ENCODE peak calls at places on chromosomes 12 and 14, in five cellular contexts. M, X, N, P and Y are unnamed samples.

GRCh38 chr14:51533160-51533559 is 118.5 kb upstream of the FRMD6 start:
- DNase-seq in N (no peak), X (no peak), P (no peak), M (no peak), Y (no peak)

GRCh38 chr14:81341405-81342180 is 58.5 kb downstream of the STON2 start:
- DNase-seq in P (no peak), X (no peak), M (no peak), N (no peak), Y (no peak)

GRCh38 chr12:118311666-118312065 is 61.0 kb downstream of the TAOK3 start:
- DNase-seq in P (no peak), M (no peak), X (no peak), N (no peak), Y (no peak)

GRCh38 chr14:62289471-62289870 is 527.3 kb downstream of the SNAPC1 start:
- DNase-seq in P (no peak), N (no peak), X (no peak), M (no peak), Y (no peak)

GRCh38 chr12:22657538-22657937 is 32.6 kb downstream of the ETNK1 start:
- DNase-seq in P (no peak), N (no peak), X (no peak), M (no peak), Y (no peak)

GRCh38 chr12:19165446-19165845 is 35.9 kb downstream of the PLEKHA5 start:
- DNase-seq in P (no peak), X (no peak), M (no peak), N (no peak), Y (no peak)

GRCh38 chr14:105473033-105473676 is 1.5 kb upstream of the CRIP2 start:
- DNase-seq in N (no peak), X (no peak), P (no peak), M (no peak), Y (no peak)

GRCh38 chr14:95052016-95052585 is 105.2 kb downstream of the DICER1 start:
- DNase-seq in M (no peak), N (no peak), X (no peak), P (no peak), Y (no peak)

DNA sequence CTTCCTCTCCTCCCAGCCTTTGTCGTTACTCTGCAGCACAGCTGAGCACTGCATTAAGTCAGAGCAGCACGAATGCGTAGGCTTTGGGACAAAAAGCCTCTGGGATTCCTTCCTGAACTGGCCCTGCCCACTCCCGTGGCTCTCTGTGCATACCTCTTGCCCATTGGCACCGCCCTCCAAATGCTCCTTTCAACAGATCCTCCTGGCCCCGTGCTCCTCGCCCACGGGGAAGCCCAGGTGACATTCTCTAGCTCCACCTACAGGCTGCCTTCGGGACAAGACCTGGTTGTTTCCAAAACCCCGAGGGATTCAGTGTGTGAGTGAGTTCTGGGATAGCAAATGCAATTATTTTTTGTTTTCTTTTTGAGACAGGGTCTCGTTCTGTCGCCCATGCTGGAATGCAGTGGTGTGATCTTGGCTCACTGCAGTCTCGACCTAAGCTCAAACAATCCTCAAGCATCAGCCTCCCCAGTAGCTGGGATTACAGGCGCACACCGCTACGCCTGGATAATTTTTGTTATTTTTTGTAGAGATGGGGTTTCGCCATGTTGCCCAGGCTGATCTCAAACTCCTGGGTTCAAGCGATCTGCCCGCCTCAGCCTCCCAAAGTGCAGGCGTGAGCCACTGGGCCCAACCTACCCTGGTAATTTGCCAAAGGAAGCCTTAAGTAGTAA is 17.9 kb upstream of the TDRD9 start:
- DNase-seq in N (peak; percentile 94), X (peak; percentile 73), P (peak; percentile 95), M (peak; percentile 94), Y (peak; percentile 94)
- H3K27ac ChIP-seq in N (no peak overlapping the region), X (peak overlapping the region; percentile 59), P (no peak overlapping the region), M (no peak overlapping the region), Y (peak overlapping the region; percentile 21)

GRCh38 chr12:94620611-94621010 is 29.7 kb downstream of the TMCC3 start:
- DNase-seq in X (no peak), P (no peak), M (no peak), N (no peak), Y (no peak)
- H3K9me3 ChIP-seq in X (no peaks in the 10 kb centered on the region), P (no peaks in the 10 kb centered on the region), M (no peaks in the 10 kb centered on the region), N (no peaks in the 10 kb centered on the region), Y (no peaks in the 10 kb centered on the region)

DNA sequence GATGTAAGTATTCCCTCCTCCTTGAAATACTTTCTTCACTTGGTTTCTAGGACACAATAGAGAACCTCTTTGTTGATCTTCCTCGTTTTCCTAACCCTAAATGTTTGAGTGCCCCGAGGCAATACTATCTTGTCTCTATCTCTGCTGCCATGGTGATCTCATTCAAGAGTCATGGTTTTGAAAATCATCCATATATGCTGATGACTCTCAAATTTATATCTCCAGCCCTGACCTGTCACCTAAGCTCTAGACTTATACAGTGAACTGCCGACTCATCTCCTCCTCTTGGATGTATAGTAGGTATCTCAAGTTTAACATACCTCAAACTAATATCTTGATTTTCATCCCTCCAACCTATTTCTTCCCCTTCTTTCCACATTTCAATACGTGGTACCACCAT is 71.4 kb downstream of the RIC8B start:
- DNase-seq in N (no peak), X (no peak), P (no peak), M (no peak), Y (no peak)
- H3K27ac ChIP-seq in N (no peak overlapping the region), X (no peak overlapping the region), P (no peak overlapping the region), M (no peak overlapping the region), Y (no peak overlapping the region)

GRCh38 chr12:34394211-34395055 is 372.1 kb downstream of the ALG10 start:
- DNase-seq in X (no peak), N (peak; percentile 35), M (peak; percentile 28), P (peak; percentile 8), Y (peak; percentile 7)
- H3K9me3 ChIP-seq in X (no peaks in the 10 kb centered on the region), N (no peaks in the 10 kb centered on the region), M (peaks cover 18% of the 10 kb centered on the region), P (no peaks in the 10 kb centered on the region), Y (peaks cover 97% of the 10 kb centered on the region)

DNA sequence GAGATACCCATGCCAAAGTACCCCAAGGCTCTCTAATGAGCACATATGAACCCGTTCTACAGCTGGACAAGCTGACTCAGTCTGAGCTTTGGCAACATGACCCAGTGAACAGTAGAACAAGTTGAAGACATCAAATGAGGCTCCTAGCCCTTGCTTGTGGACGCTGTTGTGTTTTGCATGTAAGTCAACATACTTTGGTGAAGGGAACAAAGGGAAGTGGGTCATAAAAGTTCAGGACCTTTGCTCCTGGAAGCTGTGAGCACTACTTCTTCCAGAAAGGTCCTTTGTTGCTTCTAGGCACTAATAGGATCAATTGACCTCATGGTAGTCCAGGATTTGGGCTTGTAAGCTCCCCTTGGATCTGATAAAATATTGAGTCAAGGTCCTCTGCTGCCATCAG is 613.5 kb upstream of the TBX3 start:
- DNase-seq in P (no peak), M (no peak), X (no peak), N (no peak), Y (no peak)
- H3K27ac ChIP-seq in P (no peak overlapping the region), M (no peak overlapping the region), X (no peak overlapping the region), N (no peak overlapping the region), Y (no peak overlapping the region)

DNA sequence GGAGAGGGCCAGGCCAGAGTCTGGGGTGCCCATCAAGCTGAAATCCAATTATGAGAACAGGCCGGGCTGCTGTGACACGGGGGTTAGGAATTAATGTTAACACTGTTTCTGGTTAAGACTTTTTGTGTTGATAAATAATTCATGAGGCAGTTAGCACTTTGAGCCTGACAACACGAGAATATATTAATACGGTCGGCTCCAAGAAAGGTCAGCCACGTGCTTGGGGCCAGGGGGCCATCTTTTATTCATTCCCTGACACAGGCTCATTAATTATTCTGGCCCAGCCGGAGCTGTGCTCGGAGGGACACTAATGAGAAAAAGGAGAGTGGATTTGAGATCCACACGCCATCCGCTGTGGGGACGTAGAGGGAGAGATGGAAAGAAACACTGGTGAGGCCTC is 45.1 kb downstream of the FBRSL1 start:
- DNase-seq in N (no peak), X (no peak), M (no peak), P (no peak), Y (no peak)
- H3K9me3 ChIP-seq in N (no peaks in the 10 kb centered on the region), X (no peaks in the 10 kb centered on the region), M (no peaks in the 10 kb centered on the region), P (no peaks in the 10 kb centered on the region), Y (no peaks in the 10 kb centered on the region)

DNA sequence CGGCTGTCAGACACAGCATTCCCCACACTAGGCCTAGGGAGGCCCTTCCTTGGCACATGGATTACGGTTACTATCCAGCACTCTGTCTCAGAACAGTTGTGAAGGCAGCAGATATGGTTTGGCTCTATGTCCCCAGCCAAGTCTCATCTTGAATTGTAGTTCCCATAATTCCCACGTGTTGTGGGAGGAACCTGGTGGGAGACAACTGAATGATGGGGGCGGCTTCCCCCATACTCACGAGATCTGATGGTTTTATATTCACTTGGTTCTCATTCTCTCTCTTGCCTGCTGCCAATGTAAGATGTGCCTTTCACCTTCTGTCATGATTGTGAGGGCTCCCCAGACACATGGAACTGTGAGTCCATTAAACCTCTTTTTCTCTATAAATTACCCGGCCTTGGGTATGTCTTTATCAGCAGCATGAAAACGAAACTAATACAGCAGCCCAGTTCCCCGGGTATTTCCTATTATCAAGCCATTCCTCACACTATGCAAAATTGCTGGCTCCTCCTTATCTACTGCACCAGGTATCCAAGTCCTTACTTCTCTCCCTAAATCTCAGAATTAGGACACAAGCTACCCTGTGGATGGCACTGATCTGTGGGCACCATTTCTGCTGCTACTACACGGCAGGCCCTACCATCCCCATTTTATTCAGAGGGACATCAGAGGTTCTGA is 33.3 kb downstream of the NT5DC3 start:
- DNase-seq in P (no peak), N (no peak), M (no peak), X (no peak), Y (no peak)
- H3K27ac ChIP-seq in P (no peak overlapping the region), N (no peak overlapping the region), M (no peak overlapping the region), X (no peak overlapping the region), Y (peak overlapping the region; percentile 30)

DNA sequence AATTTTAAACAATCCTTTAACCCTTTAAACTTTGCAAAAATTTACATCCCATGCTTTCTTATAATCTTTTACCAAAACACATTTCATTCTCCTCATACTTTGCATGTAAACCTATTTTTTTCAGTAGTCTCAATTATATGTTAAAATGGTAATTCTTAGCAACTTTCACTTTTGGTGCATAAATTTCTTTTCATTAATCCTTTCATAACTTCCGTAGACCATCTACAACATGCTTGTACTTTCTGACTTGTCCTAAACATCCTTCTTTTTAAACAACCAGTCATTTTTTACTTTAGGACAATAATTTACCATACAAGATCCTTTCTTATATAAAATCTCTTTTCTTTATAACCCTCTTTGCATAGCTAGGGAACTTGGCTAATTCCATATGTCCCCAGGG is 19.5 kb downstream of the CCDC91 start:
- DNase-seq in M (no peak), P (no peak), N (no peak), X (no peak), Y (no peak)
- H3K9me3 ChIP-seq in M (no peaks in the 10 kb centered on the region), P (no peaks in the 10 kb centered on the region), N (no peaks in the 10 kb centered on the region), X (no peaks in the 10 kb centered on the region), Y (no peaks in the 10 kb centered on the region)

DNA sequence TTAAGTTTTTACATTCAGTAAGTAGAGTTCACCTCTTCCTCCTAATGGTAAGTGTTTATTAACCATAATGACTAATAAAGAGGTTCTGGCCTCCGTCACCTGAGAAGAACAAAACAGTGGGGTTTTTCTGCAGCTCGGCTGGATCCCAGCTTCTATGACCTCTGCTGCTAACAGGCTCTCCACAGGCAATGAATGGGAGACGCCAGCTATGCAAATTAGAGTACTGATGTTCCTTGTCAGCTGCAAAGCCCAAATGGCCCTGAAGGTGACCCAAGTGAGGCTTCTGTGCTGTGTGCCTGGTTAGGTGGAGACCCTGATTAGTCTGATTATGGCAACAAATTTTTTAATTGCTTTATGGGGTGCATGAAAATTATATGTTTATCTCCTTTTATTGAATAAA is 218.1 kb downstream of the APAF1 start:
- DNase-seq in X (no peak), N (no peak), P (no peak), M (no peak), Y (no peak)
- H3K27ac ChIP-seq in X (no peak overlapping the region), N (no peak overlapping the region), P (no peak overlapping the region), M (no peak overlapping the region), Y (no peak overlapping the region)

GRCh38 chr12:130008241-130008640 is 104.4 kb upstream of the TMEM132D start:
- DNase-seq in M (no peak), X (no peak), N (no peak), P (no peak), Y (no peak)
- H3K9me3 ChIP-seq in M (no peaks in the 10 kb centered on the region), X (no peaks in the 10 kb centered on the region), N (no peaks in the 10 kb centered on the region), P (no peaks in the 10 kb centered on the region), Y (no peaks in the 10 kb centered on the region)